ENCODE peak calls at places on chromosome X, in eight cellular contexts. D is fibroblast of lung, W is GM20000, I is OCI-LY7, Z is AG09309, N is fibroblast of pulmonary artery, G is breast epithelium, K is suprapubic skin. T is an unnamed sample.

GRCh38 chrX:31154941-31155340 is 83.1 kb upstream of the FTHL17 start:
- DNase-seq in K (no peak), N (no peak), G (no peak), D (no peak), Z (no peak), I (no peak), W (no peak), T (no peak)

GRCh38 chrX:79366888-79367749 is at the start of gene ITM2A:
- DNase-seq in Z (no peak), N (peak), D (no peak), W (peak), I (no peak), K (peak), G (peak), T (no peak)

GRCh38 chrX:29662759-29663503 is 552.4 kb upstream of the MAGEB2 start:
- DNase-seq in Z (peak), N (peak), K (no peak), W (no peak), D (peak), I (no peak), G (no peak), T (no peak)

GRCh38 chrX:11533211-11533651 is 132.5 kb downstream of the ARHGAP6 start:
- DNase-seq in W (peak), N (peak), Z (peak), D (peak), I (peak), G (no peak), K (no peak), T (no peak)

GRCh38 chrX:123961268-123962005 is at the start of gene STAG2:
- DNase-seq in I (peak), D (peak), G (peak), K (peak), Z (no peak), N (peak), W (peak), T (peak)

GRCh38 chrX:49842603-49843002 is 13.5 kb downstream of the PAGE4 start:
- DNase-seq in N (no peak), W (no peak), K (no peak), Z (no peak), G (no peak), I (no peak), D (no peak), T (no peak)

GRCh38 chrX:7120578-7121219 is 26.8 kb upstream of the STS start:
- DNase-seq in W (no peak), D (peak), I (no peak), G (no peak), Z (no peak), K (no peak), N (peak), T (no peak)

GRCh38 chrX:254630-255215 is 26.5 kb upstream of the PLCXD1 start:
- DNase-seq in G (no peak), I (no peak), N (no peak), Z (no peak), K (no peak), W (no peak), D (no peak), T (peak)

GRCh38 chrX:6024204-6024603 is 204.5 kb downstream of the NLGN4X start:
- DNase-seq in N (no peak), W (no peak), K (no peak), D (peak), I (no peak), G (no peak), Z (no peak), T (no peak)

GRCh38 chrX:110003167-110004156 is 548 bp downstream of the TMEM164 start:
- DNase-seq in W (no peak), Z (no peak), D (peak), K (peak), I (no peak), G (no peak), N (peak), T (no peak)

GRCh38 chrX:27086221-27086620 is 376.9 kb downstream of the PPP4R3C start:
- DNase-seq in N (no peak), I (no peak), G (no peak), K (no peak), W (no peak), D (no peak), Z (no peak), T (no peak)

GRCh38 chrX:17496407-17496806 is 121.4 kb downstream of the NHS start:
- DNase-seq in W (no peak), N (no peak), I (no peak), G (no peak), D (no peak), Z (no peak), K (no peak), T (no peak)

GRCh38 chrX:77628294-77629025 is 157.6 kb downstream of the ATRX start:
- DNase-seq in Z (no peak), W (no peak), K (no peak), G (no peak), I (no peak), N (no peak), D (no peak), T (no peak)

GRCh38 chrX:26889574-26889973 is 573.6 kb downstream of the PPP4R3C start:
- DNase-seq in D (no peak), I (no peak), W (no peak), Z (no peak), N (no peak), G (no peak), K (no peak), T (no peak)

GRCh38 chrX:20988118-20988517 is 386.1 kb upstream of the CNKSR2 start:
- DNase-seq in G (no peak), W (no peak), Z (no peak), D (peak), I (no peak), K (no peak), N (peak), T (no peak)

GRCh38 chrX:110734894-110735541 is 60.6 kb downstream of the CHRDL1 start:
- DNase-seq in N (peak), Z (peak), W (no peak), D (peak), I (no peak), K (no peak), G (no peak), T (no peak)

GRCh38 chrX:68273887-68274286 is 159.4 kb downstream of the OPHN1 start:
- DNase-seq in W (no peak), I (no peak), K (no peak), G (no peak), D (no peak), Z (no peak), N (peak), T (no peak)

GRCh38 chrX:53685711-53686110 is 808 bp downstream of the HUWE1 start:
- DNase-seq in I (peak), G (no peak), D (no peak), W (no peak), Z (no peak), N (no peak), K (no peak), T (no peak)

GRCh38 chrX:108353452-108353851 is 84.8 kb downstream of the COL4A6 start:
- DNase-seq in K (no peak), G (no peak), D (no peak), Z (no peak), N (no peak), W (no peak), I (no peak), T (no peak)

GRCh38 chrX:18683027-18683426 is 11.1 kb upstream of the RS1 start:
- DNase-seq in G (no peak), K (no peak), W (no peak), D (no peak), I (no peak), N (no peak), Z (no peak), T (no peak)

GRCh38 chrX:69504626-69505612 is 793 bp downstream of the NALF2 start:
- DNase-seq in G (no peak), K (no peak), D (no peak), N (no peak), Z (no peak), I (peak), W (no peak), T (peak)

GRCh38 chrX:67692246-67692645 is 148.4 kb downstream of the AR start:
- DNase-seq in I (no peak), G (no peak), D (peak), N (peak), W (no peak), Z (peak), K (no peak), T (no peak)

GRCh38 chrX:11480626-11481025 is 185.1 kb downstream of the ARHGAP6 start:
- DNase-seq in D (no peak), Z (no peak), W (no peak), I (no peak), N (peak), G (no peak), K (no peak), T (no peak)

GRCh38 chrX:110310000-110310790 is 7.7 kb downstream of the AMMECR1 start:
- DNase-seq in D (no peak), K (no peak), W (no peak), Z (no peak), G (no peak), N (no peak), I (no peak), T (no peak)

GRCh38 chrX:103783971-103784370 is 7.3 kb downstream of the PLP1 start:
- DNase-seq in Z (no peak), I (no peak), D (no peak), K (no peak), W (no peak), N (peak), G (no peak), T (no peak)

GRCh38 chrX:110733166-110733565 is 62.5 kb downstream of the CHRDL1 start:
- DNase-seq in K (no peak), I (no peak), G (no peak), D (peak), W (no peak), Z (no peak), N (no peak), T (no peak)

GRCh38 chrX:72216973-72217372 is 21.9 kb downstream of the ERCC6L start:
- DNase-seq in W (no peak), N (no peak), G (no peak), K (no peak), Z (no peak), I (no peak), D (no peak), T (no peak)

GRCh38 chrX:19372170-19373033 is 28.7 kb downstream of the PDHA1 start:
- DNase-seq in K (no peak), W (peak), D (peak), N (peak), G (no peak), Z (no peak), I (peak), T (peak)

GRCh38 chrX:16239211-16239610 is 71.9 kb downstream of the MAGEB17 start:
- DNase-seq in G (no peak), N (peak), W (no peak), Z (peak), K (no peak), D (peak), I (no peak), T (no peak)

GRCh38 chrX:4579480-4579879 is 866.0 kb upstream of the PRKX start:
- DNase-seq in K (no peak), G (no peak), Z (no peak), N (no peak), W (no peak), D (no peak), I (no peak), T (no peak)

GRCh38 chrX:29858714-29859113 is 356.6 kb upstream of the MAGEB2 start:
- DNase-seq in K (no peak), G (no peak), Z (no peak), N (peak), W (no peak), D (peak), I (no peak), T (no peak)

GRCh38 chrX:64580035-64580434 is 184.8 kb upstream of the MTMR8 start:
- DNase-seq in D (no peak), N (no peak), K (no peak), Z (no peak), I (peak), W (no peak), G (no peak), T (no peak)

GRCh38 chrX:129772796-129773431 is 6.8 kb upstream of the SASH3 start:
- DNase-seq in D (no peak), K (peak), I (peak), G (no peak), Z (no peak), N (no peak), W (peak), T (no peak)
- TF ChIP-seq CTCF in D (no peak), K (no peak), I (peak), G (no peak), Z (no peak), N (no peak), W (no peak), T (no peak)

GRCh38 chrX:131725001-131725654 is 181.3 kb downstream of the OR13H1 start:
- DNase-seq in N (no peak), G (no peak), W (no peak), K (no peak), Z (no peak), I (no peak), D (no peak), T (peak)

GRCh38 chrX:131724292-131724691 is 180.4 kb downstream of the OR13H1 start:
- DNase-seq in Z (no peak), I (no peak), W (no peak), K (no peak), D (no peak), G (no peak), N (no peak), T (no peak)

GRCh38 chrX:131727778-131728177 is 183.9 kb downstream of the OR13H1 start:
- DNase-seq in I (no peak), W (no peak), K (no peak), Z (no peak), G (no peak), N (no peak), D (no peak), T (peak)

GRCh38 chrX:131729295-131729694 is 185.4 kb downstream of the OR13H1 start:
- DNase-seq in D (peak), Z (peak), G (no peak), I (no peak), N (no peak), W (no peak), K (peak), T (peak)

GRCh38 chrX:131728295-131729145 is 184.6 kb downstream of the OR13H1 start:
- DNase-seq in D (peak), N (no peak), I (no peak), Z (peak), G (no peak), W (no peak), K (peak), T (peak)
- TF ChIP-seq CTCF in D (no peak), N (no peak), I (no peak), Z (peak), G (peak), W (no peak), K (peak), T (no peak)

GRCh38 chrX:13338985-13339384 is 19.1 kb upstream of the ATXN3L start:
- DNase-seq in W (no peak), G (no peak), K (no peak), I (no peak), N (no peak), Z (no peak), D (peak), T (no peak)

GRCh38 chrX:13345037-13345436 is 25.2 kb upstream of the ATXN3L start:
- DNase-seq in G (no peak), D (no peak), W (no peak), Z (no peak), N (no peak), K (no peak), I (peak), T (no peak)

GRCh38 chrX:13339607-13340006 is 19.8 kb upstream of the ATXN3L start:
- DNase-seq in N (no peak), D (no peak), K (no peak), W (no peak), I (no peak), Z (no peak), G (no peak), T (no peak)

GRCh38 chrX:13340182-13340791 is 20.4 kb upstream of the ATXN3L start:
- DNase-seq in K (no peak), I (no peak), D (no peak), G (no peak), N (no peak), Z (no peak), W (no peak), T (no peak)

GRCh38 chrX:13341491-13342101 is 21.7 kb upstream of the ATXN3L start:
- DNase-seq in K (no peak), G (no peak), I (peak), D (peak), W (no peak), Z (no peak), N (peak), T (no peak)
- TF ChIP-seq CTCF in K (no peak), G (no peak), I (peak), D (no peak), W (no peak), Z (peak), N (no peak), T (peak)

GRCh38 chrX:37906357-37906756 is 59.0 kb upstream of the DYNLT3 start:
- DNase-seq in G (no peak), D (no peak), I (no peak), K (no peak), W (no peak), N (no peak), Z (no peak), T (no peak)

GRCh38 chrX:37910186-37910585 is 62.8 kb upstream of the DYNLT3 start:
- DNase-seq in I (no peak), D (no peak), Z (no peak), N (no peak), K (no peak), W (no peak), G (no peak), T (no peak)

GRCh38 chrX:37904833-37905232 is 57.5 kb upstream of the DYNLT3 start:
- DNase-seq in D (no peak), W (no peak), G (no peak), K (no peak), N (no peak), I (no peak), Z (no peak), T (no peak)

GRCh38 chrX:37905436-37906147 is 58.2 kb upstream of the DYNLT3 start:
- DNase-seq in D (peak), G (no peak), W (no peak), N (peak), I (no peak), Z (no peak), K (no peak), T (peak)
- TF ChIP-seq CTCF in D (peak), G (no peak), W (no peak), N (no peak), I (no peak), Z (peak), K (no peak), T (peak)

DNA sequence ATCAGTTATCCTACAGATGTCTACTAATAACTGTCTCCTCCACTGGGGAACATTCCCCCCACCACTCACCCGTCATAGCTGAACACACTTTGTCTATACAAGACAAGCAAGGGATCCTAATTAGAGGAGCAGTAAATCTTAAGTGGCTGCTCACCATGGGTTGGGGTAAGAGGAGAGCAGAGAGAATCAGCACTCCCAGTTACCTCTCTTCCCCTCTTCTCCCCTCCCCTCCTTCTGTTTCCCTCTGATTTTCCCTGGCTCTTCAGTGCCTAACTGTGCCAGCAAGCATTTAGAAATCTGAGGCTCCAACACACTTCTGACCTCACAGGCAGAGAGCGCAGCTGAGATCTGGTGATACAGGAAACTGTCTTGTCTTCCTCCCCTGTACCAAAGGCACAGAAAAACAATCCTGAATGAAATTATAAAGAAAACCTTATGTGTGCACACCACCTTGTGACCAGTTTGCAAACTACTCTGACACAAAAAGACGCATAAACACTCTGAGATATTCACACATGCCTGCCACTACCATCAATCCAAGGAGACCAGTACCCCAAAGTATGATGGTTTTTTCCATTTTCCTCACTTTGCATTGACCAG is 82.5 kb upstream of the SMIM10 start:
- DNase-seq in K (no peak), N (peak), I (peak), D (no peak), W (peak), Z (peak), G (no peak), T (no peak)
- TF ChIP-seq CTCF in K (no peak), N (peak), I (peak), D (no peak), W (no peak), Z (no peak), G (no peak), T (peak)

GRCh38 chrX:136275553-136275952 is 24.4 kb upstream of the MAP7D3 start:
- DNase-seq in Z (no peak), N (no peak), G (no peak), I (no peak), D (no peak), K (no peak), W (no peak), T (no peak)

GRCh38 chrX:136269921-136270320 is 18.7 kb upstream of the MAP7D3 start:
- DNase-seq in W (no peak), D (no peak), Z (no peak), I (no peak), K (no peak), G (no peak), N (no peak), T (no peak)

GRCh38 chrX:136273986-136274385 is 22.8 kb upstream of the MAP7D3 start:
- DNase-seq in K (no peak), N (no peak), I (no peak), G (no peak), W (no peak), Z (no peak), D (no peak), T (no peak)

GRCh38 chrX:136271300-136271699 is 20.1 kb upstream of the MAP7D3 start:
- DNase-seq in W (no peak), Z (no peak), K (no peak), N (no peak), G (no peak), D (no peak), I (peak), T (no peak)

DNA sequence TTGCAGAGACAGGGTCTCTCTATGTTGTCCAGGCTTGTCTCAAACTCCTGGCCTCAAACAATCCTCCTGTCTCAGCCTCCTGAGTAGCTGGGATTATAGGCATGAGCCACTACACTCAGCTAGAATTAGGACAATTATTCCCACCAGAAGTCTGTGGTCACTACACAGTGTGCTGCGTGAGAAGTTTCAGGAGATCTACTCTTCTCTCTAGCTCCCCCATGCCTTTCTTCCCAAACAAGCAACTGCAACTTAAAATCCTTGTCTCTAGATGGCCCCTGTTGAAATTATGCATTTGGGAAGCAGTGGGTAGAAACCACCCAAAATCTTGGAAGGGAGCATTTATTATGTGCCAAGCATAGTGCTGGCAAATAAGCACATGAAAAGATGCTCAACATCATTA is 21.1 kb upstream of the MAP7D3 start:
- DNase-seq in G (no peak), K (no peak), D (no peak), Z (no peak), N (no peak), I (no peak), W (no peak), T (no peak)
- TF ChIP-seq CTCF in G (no peak), K (no peak), D (peak), Z (peak), N (peak), I (peak), W (no peak), T (peak)

GRCh38 chrX:42524374-42524773 is 253.6 kb downstream of the PPP1R2C start:
- DNase-seq in D (peak), K (no peak), W (no peak), G (no peak), N (no peak), Z (peak), I (no peak), T (no peak)

GRCh38 chrX:42515939-42516338 is 262.0 kb downstream of the PPP1R2C start:
- DNase-seq in K (no peak), Z (no peak), I (no peak), G (no peak), D (peak), N (no peak), W (no peak), T (no peak)

DNA sequence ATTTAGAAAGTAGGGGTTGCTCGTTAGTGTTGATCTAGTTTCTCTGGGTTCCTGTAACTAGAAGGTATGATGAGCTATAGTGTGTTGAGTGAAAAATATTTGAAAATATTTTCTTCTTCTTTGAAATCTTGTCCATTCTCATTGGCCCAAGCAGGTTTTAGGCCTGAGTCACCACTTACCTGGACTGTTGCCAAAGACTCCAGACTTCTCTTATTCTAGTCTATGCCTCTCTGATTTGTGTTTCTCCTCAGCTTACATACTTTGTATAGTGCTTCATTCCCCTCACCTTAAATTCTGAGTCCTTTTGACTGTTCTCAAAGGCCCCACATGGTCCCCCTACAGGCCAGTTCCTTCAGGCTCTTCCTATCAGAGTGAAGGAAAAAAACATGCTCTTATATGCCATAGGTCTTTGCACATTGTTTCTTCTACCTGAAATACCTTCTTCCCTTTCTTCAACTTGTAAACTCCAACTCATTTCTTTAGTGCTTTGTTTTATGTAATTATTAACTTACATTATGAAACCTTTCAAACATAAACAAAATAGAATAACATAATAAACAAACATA is 258.2 kb downstream of the PPP1R2C start:
- DNase-seq in N (peak), K (no peak), I (no peak), Z (peak), D (peak), W (no peak), G (no peak), T (no peak)
- TF ChIP-seq CTCF in N (peak), K (no peak), I (peak), Z (no peak), D (no peak), W (no peak), G (no peak), T (no peak)